ENCODE peak calls at places on chromosome 12, in eight cellular contexts. B is esophagus squamous epithelium; Z is gastrocnemius medialis; N is body of pancreas; O is CD4-positive, CD25-positive, alpha-beta regulatory T cell; H is breast epithelium; C is psoas muscle; T is mammary epithelial cell. J is an unnamed sample.
A peak's percentile ranks its signal among the peaks of the same experiment; 100 is the strongest.

GRCh38 chr12:26841085-26841484 is 8.1 kb upstream of the ITPR2 start:
- DNase-seq in B (no peak), Z (no peak), N (no peak), O (no peak), H (no peak), C (no peak), T (no peak), J (no peak)

GRCh38 chr12:67155863-67156262 is 113.3 kb upstream of the CAND1 start:
- DNase-seq in B (no peak), Z (no peak), N (no peak), O (no peak), H (no peak), C (no peak), T (peak; percentile 77), J (peak; percentile 59)

GRCh38 chr12:22415342-22416309 is 81.1 kb upstream of the ST8SIA1 start:
- DNase-seq in B (no peak), Z (no peak), N (peak; percentile 47), O (no peak), H (no peak), C (no peak), T (peak; percentile 46), J (no peak)

GRCh38 chr12:97960741-97961608 is 498.4 kb downstream of the RMST start:
- DNase-seq in B (no peak), Z (no peak), N (peak; percentile 41), O (no peak), H (no peak), C (no peak), T (peak; percentile 30), J (peak; percentile 14)

GRCh38 chr12:104281636-104282035 is 21.9 kb upstream of the EID3 start:
- DNase-seq in B (no peak), Z (no peak), N (no peak), O (no peak), H (no peak), C (no peak), T (no peak), J (no peak)

GRCh38 chr12:107748472-107748871 is 12.5 kb downstream of the PRDM4 start:
- DNase-seq in B (no peak), Z (no peak), N (no peak), O (no peak), H (no peak), C (no peak), T (peak; percentile 68), J (no peak)

GRCh38 chr12:13799574-13799973 is 181.8 kb downstream of the GRIN2B start:
- DNase-seq in B (no peak), Z (no peak), N (no peak), O (no peak), H (no peak), C (no peak), T (no peak), J (no peak)

GRCh38 chr12:93098077-93098476 is 169.0 kb upstream of the EEA1 start:
- DNase-seq in B (peak; percentile 13), Z (no peak), N (peak; percentile 21), O (peak; percentile 35), H (no peak), C (peak; percentile 40), T (no peak), J (peak; percentile 71)

GRCh38 chr12:25436206-25436912 is 116.7 kb downstream of the LMNTD1 start:
- DNase-seq in B (no peak), Z (no peak), N (peak; percentile 38), O (no peak), H (no peak), C (no peak), T (peak; percentile 56), J (peak; percentile 79)

GRCh38 chr12:122871851-122872785 is 23.8 kb downstream of the VPS37B start:
- DNase-seq in B (no peak), Z (peak; percentile 39), N (peak; percentile 54), O (no peak), H (peak; percentile 80), C (no peak), T (peak; percentile 70), J (peak; percentile 91)

GRCh38 chr12:77521458-77522115 is 309.1 kb upstream of the NAV3 start:
- DNase-seq in B (no peak), Z (no peak), N (no peak), O (no peak), H (no peak), C (no peak), T (no peak), J (no peak)

GRCh38 chr12:111409403-111410228 is 3.9 kb downstream of the SH2B3 start:
- DNase-seq in B (no peak), Z (no peak), N (peak; percentile 60), O (peak; percentile 16), H (no peak), C (peak; percentile 77), T (peak; percentile 29), J (peak; percentile 86)

GRCh38 chr12:89983622-89984021 is 275.0 kb upstream of the ATP2B1 start:
- DNase-seq in B (no peak), Z (no peak), N (no peak), O (no peak), H (no peak), C (no peak), T (no peak), J (no peak)

GRCh38 chr12:54572881-54573280 is 15.6 kb downstream of the PPP1R1A start:
- DNase-seq in B (no peak), Z (no peak), N (no peak), O (no peak), H (no peak), C (no peak), T (no peak), J (no peak)

GRCh38 chr12:14396071-14396470 is 30.6 kb downstream of the ATF7IP start:
- DNase-seq in B (no peak), Z (no peak), N (no peak), O (no peak), H (no peak), C (no peak), T (no peak), J (no peak)

GRCh38 chr12:15329891-15330290 is 7.6 kb downstream of the PTPRO start:
- DNase-seq in B (no peak), Z (no peak), N (no peak), O (no peak), H (no peak), C (no peak), T (no peak), J (no peak)

GRCh38 chr12:49794021-49794420 is 34.2 kb downstream of the NCKAP5L start:
- DNase-seq in B (no peak), Z (no peak), N (no peak), O (no peak), H (no peak), C (no peak), T (no peak), J (no peak)

GRCh38 chr12:57146925-57147640 is at the start of gene LRP1-AS:
- DNase-seq in B (no peak), Z (no peak), N (no peak), O (no peak), H (no peak), C (no peak), T (no peak), J (no peak)

GRCh38 chr12:57148469-57149308 is 1.3 kb upstream of the LRP1-AS start:
- DNase-seq in B (no peak), Z (peak; percentile 52), N (peak; percentile 39), O (no peak), H (peak; percentile 38), C (peak; percentile 80), T (no peak), J (no peak)

GRCh38 chr12:57147641-57147944 is 174 bp upstream of the LRP1-AS start:
- DNase-seq in B (no peak), Z (no peak), N (no peak), O (no peak), H (no peak), C (peak; percentile 60), T (no peak), J (no peak)

GRCh38 chr12:57150400-57150799 is 3.0 kb upstream of the LRP1-AS start:
- DNase-seq in B (no peak), Z (no peak), N (no peak), O (no peak), H (no peak), C (no peak), T (no peak), J (no peak)

DNA sequence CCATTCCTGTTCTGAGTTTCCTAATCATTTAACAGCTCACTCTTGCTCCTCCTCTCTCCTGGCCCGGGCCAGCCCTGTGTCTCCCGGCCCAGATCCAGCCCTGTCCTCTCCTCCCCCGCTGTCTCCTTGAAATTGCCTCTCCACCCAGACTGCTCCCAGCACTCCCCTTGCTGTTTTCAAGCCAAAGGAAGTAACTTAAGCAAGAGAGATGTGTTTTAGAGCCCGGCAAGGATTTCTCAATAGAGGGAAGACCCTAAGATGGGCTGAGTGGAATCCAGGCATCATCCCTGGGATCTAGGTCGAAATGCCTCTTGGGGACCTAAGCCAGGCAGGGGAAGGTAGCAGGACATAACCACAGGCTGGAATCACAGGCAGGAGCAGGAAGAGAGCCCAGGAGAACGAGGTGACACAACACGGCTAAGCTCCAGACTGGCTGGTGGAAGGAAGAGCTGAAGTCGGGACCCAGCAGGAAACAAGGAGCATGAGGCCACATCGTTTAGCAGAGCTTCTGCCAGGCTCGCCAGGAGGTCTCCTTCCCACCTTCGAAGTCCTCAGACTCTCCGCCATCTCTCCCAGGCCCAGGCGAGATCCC is 2.0 kb upstream of the LRP1-AS start:
- DNase-seq in B (no peak), Z (peak; percentile 56), N (peak; percentile 40), O (no peak), H (peak; percentile 71), C (peak; percentile 85), T (no peak), J (no peak)
- H3K4me3 ChIP-seq in B (no peak overlapping the region), Z (no peak overlapping the region), N (no peak overlapping the region), O (no peak overlapping the region), H (peak overlapping the region; percentile 42), C (no peak overlapping the region), T (no peak overlapping the region), J (no peak overlapping the region)

GRCh38 chr12:94621662-94622359 is 28.5 kb downstream of the TMCC3 start:
- DNase-seq in B (no peak), Z (no peak), N (no peak), O (no peak), H (no peak), C (no peak), T (peak; percentile 99), J (no peak)
- H3K27ac ChIP-seq in B (peak overlapping the region; percentile 84), Z (peak overlapping the region; percentile 67), N (peak overlapping the region; percentile 53), O (peak overlapping the region; percentile 9), H (no peak overlapping the region), C (peak overlapping the region; percentile 56), T (peak overlapping the region; percentile 100), J (no peak overlapping the region)

DNA sequence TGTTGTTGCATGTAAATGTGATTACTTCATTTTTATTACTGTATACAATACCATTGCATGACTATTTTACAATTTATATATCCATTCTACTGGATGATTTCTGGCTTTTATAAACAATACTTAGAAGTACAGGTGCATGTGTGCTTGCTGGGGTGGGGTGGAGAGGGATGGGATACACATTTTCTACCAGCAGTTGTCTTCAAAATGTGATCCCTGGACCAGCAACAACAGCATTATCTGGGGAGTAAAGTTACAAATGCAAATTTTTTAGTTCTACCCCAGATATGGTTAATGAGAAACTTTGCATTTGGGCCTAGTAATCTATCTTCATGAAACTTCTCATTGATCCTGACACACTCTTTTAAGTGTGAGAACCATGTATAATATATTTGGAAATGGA is 905.4 kb upstream of the ATXN7L3B start:
- DNase-seq in B (no peak), Z (no peak), N (no peak), O (no peak), H (no peak), C (no peak), T (no peak), J (no peak)
- H3K9me3 ChIP-seq in B (no peaks in the 10 kb centered on the region), Z (no peaks in the 10 kb centered on the region), N (no peaks in the 10 kb centered on the region), O (peaks cover 7% of the 10 kb centered on the region), H (no peaks in the 10 kb centered on the region), C (no peaks in the 10 kb centered on the region), T (no peaks in the 10 kb centered on the region), J (no peaks in the 10 kb centered on the region)

DNA sequence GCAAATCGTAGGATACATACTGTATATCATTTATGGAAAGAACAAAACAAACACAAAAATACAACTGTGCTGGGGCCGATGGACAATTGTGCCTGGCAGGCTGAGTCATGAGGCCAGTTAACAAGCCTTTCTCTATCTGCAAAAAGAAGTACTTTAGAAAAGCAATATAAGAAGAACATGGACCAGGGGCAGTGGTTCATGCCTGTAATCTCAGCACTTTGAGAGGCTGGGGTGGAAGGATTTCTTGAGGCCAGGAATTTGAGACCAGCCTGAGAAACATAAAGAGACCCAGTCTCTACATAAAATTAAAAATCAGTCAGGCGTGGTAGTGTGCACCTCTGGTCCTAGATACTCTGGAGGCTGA is 13.8 kb upstream of the CD27 start:
- DNase-seq in B (no peak), Z (no peak), N (no peak), O (no peak), H (no peak), C (no peak), T (no peak), J (no peak)
- H3K4me3 ChIP-seq in B (peak overlapping the region; percentile 13), Z (no peak overlapping the region), N (no peak overlapping the region), O (peak overlapping the region; percentile 21), H (peak overlapping the region; percentile 58), C (peak overlapping the region; percentile 55), T (peak overlapping the region; percentile 10), J (peak overlapping the region; percentile 40)

J was measured in SJCRH30.